ENCODE peak calls at places on chromosomes 12 and 14, in ten cellular contexts. One of them, this sample, is unnamed.

GRCh38 chr12:46304080-46304479 is 35.2 kb upstream of the SLC38A1 start:
- DNase-seq in stimulated activated CD4-positive, alpha-beta T cell treated with anti-CD3 and anti-CD28 coated beads, Interleukin-1b, Interleukin-23, amount 100 ng/mL, for 24 hours: no peak
- DNase-seq in NCI-H146: peak; percentile 4
- DNase-seq in endodermal cell: no peak
- DNase-seq in NCI-H345: no peak
- DNase-seq in fibroblast of mammary gland: peak; percentile 15
- DNase-seq in T-cell: no peak
- DNase-seq in BE2C: no peak
- DNase-seq in sciatic nerve: no peak
- DNase-seq in fibroblast of the conjunctiva: no peak
- DNase-seq in this sample: no peak

GRCh38 chr12:9883175-9883574 is 1.9 kb downstream of the KLRF2 start:
- DNase-seq in stimulated activated CD4-positive, alpha-beta T cell treated with anti-CD3 and anti-CD28 coated beads, Interleukin-1b, Interleukin-23, amount 100 ng/mL, for 24 hours: no peak
- DNase-seq in NCI-H146: no peak
- DNase-seq in endodermal cell: no peak
- DNase-seq in NCI-H345: no peak
- DNase-seq in fibroblast of mammary gland: peak; percentile 26
- DNase-seq in T-cell: no peak
- DNase-seq in BE2C: no peak
- DNase-seq in sciatic nerve: no peak
- DNase-seq in fibroblast of the conjunctiva: no peak
- DNase-seq in this sample: no peak

GRCh38 chr14:83163016-83163415 is 1629.4 kb upstream of the SEL1L start:
- DNase-seq in stimulated activated CD4-positive, alpha-beta T cell treated with anti-CD3 and anti-CD28 coated beads, Interleukin-1b, Interleukin-23, amount 100 ng/mL, for 24 hours: no peak
- DNase-seq in NCI-H146: no peak
- DNase-seq in endodermal cell: no peak
- DNase-seq in NCI-H345: no peak
- DNase-seq in fibroblast of mammary gland: no peak
- DNase-seq in T-cell: no peak
- DNase-seq in BE2C: no peak
- DNase-seq in sciatic nerve: no peak
- DNase-seq in fibroblast of the conjunctiva: no peak
- DNase-seq in this sample: no peak

GRCh38 chr12:25550186-25550585 is 2.9 kb downstream of the LMNTD1 start:
- DNase-seq in stimulated activated CD4-positive, alpha-beta T cell treated with anti-CD3 and anti-CD28 coated beads, Interleukin-1b, Interleukin-23, amount 100 ng/mL, for 24 hours: no peak
- DNase-seq in NCI-H146: no peak
- DNase-seq in endodermal cell: no peak
- DNase-seq in NCI-H345: no peak
- DNase-seq in fibroblast of mammary gland: peak; percentile 69
- DNase-seq in T-cell: no peak
- DNase-seq in BE2C: no peak
- DNase-seq in sciatic nerve: no peak
- DNase-seq in fibroblast of the conjunctiva: no peak
- DNase-seq in this sample: no peak

GRCh38 chr12:80925237-80925636 is 12.5 kb downstream of the LIN7A start:
- DNase-seq in stimulated activated CD4-positive, alpha-beta T cell treated with anti-CD3 and anti-CD28 coated beads, Interleukin-1b, Interleukin-23, amount 100 ng/mL, for 24 hours: no peak
- DNase-seq in NCI-H146: peak; percentile 56
- DNase-seq in endodermal cell: no peak
- DNase-seq in NCI-H345: peak; percentile 20
- DNase-seq in fibroblast of mammary gland: no peak
- DNase-seq in T-cell: no peak
- DNase-seq in BE2C: no peak
- DNase-seq in sciatic nerve: no peak
- DNase-seq in fibroblast of the conjunctiva: no peak
- DNase-seq in this sample: no peak

GRCh38 chr12:120466560-120467315 is 2.8 kb downstream of the SRSF9 start:
- DNase-seq in stimulated activated CD4-positive, alpha-beta T cell treated with anti-CD3 and anti-CD28 coated beads, Interleukin-1b, Interleukin-23, amount 100 ng/mL, for 24 hours: no peak
- DNase-seq in NCI-H146: peak; percentile 9
- DNase-seq in endodermal cell: peak; percentile 91
- DNase-seq in NCI-H345: peak; percentile 22
- DNase-seq in fibroblast of mammary gland: peak; percentile 61
- DNase-seq in T-cell: peak; percentile 46
- DNase-seq in BE2C: peak; percentile 55
- DNase-seq in sciatic nerve: no peak
- DNase-seq in fibroblast of the conjunctiva: no peak
- DNase-seq in this sample: peak; percentile 27

GRCh38 chr12:63098851-63099250 is 52.1 kb downstream of the AVPR1A start:
- DNase-seq in stimulated activated CD4-positive, alpha-beta T cell treated with anti-CD3 and anti-CD28 coated beads, Interleukin-1b, Interleukin-23, amount 100 ng/mL, for 24 hours: no peak
- DNase-seq in NCI-H146: peak; percentile 47
- DNase-seq in endodermal cell: no peak
- DNase-seq in NCI-H345: peak; percentile 5
- DNase-seq in fibroblast of mammary gland: no peak
- DNase-seq in T-cell: no peak
- DNase-seq in BE2C: no peak
- DNase-seq in sciatic nerve: no peak
- DNase-seq in fibroblast of the conjunctiva: no peak
- DNase-seq in this sample: no peak

GRCh38 chr14:101813833-101814232 is 52.3 kb downstream of the PPP2R5C start:
- DNase-seq in stimulated activated CD4-positive, alpha-beta T cell treated with anti-CD3 and anti-CD28 coated beads, Interleukin-1b, Interleukin-23, amount 100 ng/mL, for 24 hours: no peak
- DNase-seq in NCI-H146: no peak
- DNase-seq in endodermal cell: no peak
- DNase-seq in NCI-H345: no peak
- DNase-seq in fibroblast of mammary gland: no peak
- DNase-seq in T-cell: no peak
- DNase-seq in BE2C: no peak
- DNase-seq in sciatic nerve: no peak
- DNase-seq in fibroblast of the conjunctiva: no peak
- DNase-seq in this sample: no peak

GRCh38 chr12:47193066-47193465 is 113.3 kb upstream of the AMIGO2 start:
- DNase-seq in stimulated activated CD4-positive, alpha-beta T cell treated with anti-CD3 and anti-CD28 coated beads, Interleukin-1b, Interleukin-23, amount 100 ng/mL, for 24 hours: no peak
- DNase-seq in NCI-H146: no peak
- DNase-seq in endodermal cell: no peak
- DNase-seq in NCI-H345: no peak
- DNase-seq in fibroblast of mammary gland: no peak
- DNase-seq in T-cell: no peak
- DNase-seq in BE2C: no peak
- DNase-seq in sciatic nerve: no peak
- DNase-seq in fibroblast of the conjunctiva: no peak
- DNase-seq in this sample: no peak

GRCh38 chr14:105485720-105486332 is 860 bp upstream of the CRIP1 start:
- DNase-seq in stimulated activated CD4-positive, alpha-beta T cell treated with anti-CD3 and anti-CD28 coated beads, Interleukin-1b, Interleukin-23, amount 100 ng/mL, for 24 hours: no peak
- DNase-seq in NCI-H146: peak; percentile 84
- DNase-seq in endodermal cell: peak; percentile 93
- DNase-seq in NCI-H345: no peak
- DNase-seq in fibroblast of mammary gland: no peak
- DNase-seq in T-cell: peak; percentile 49
- DNase-seq in BE2C: peak; percentile 92
- DNase-seq in sciatic nerve: no peak
- DNase-seq in fibroblast of the conjunctiva: no peak
- DNase-seq in this sample: peak; percentile 66

GRCh38 chr14:91061309-91061887 is 957 bp upstream of the RPS6KA5 start:
- DNase-seq in stimulated activated CD4-positive, alpha-beta T cell treated with anti-CD3 and anti-CD28 coated beads, Interleukin-1b, Interleukin-23, amount 100 ng/mL, for 24 hours: no peak
- DNase-seq in NCI-H146: no peak
- DNase-seq in endodermal cell: no peak
- DNase-seq in NCI-H345: no peak
- DNase-seq in fibroblast of mammary gland: no peak
- DNase-seq in T-cell: no peak
- DNase-seq in BE2C: no peak
- DNase-seq in sciatic nerve: no peak
- DNase-seq in fibroblast of the conjunctiva: no peak
- DNase-seq in this sample: no peak

GRCh38 chr14:104953896-104954656 is 24.1 kb downstream of the AHNAK2 start:
- DNase-seq in stimulated activated CD4-positive, alpha-beta T cell treated with anti-CD3 and anti-CD28 coated beads, Interleukin-1b, Interleukin-23, amount 100 ng/mL, for 24 hours: no peak
- DNase-seq in NCI-H146: no peak
- DNase-seq in endodermal cell: no peak
- DNase-seq in NCI-H345: no peak
- DNase-seq in fibroblast of mammary gland: no peak
- DNase-seq in T-cell: no peak
- DNase-seq in BE2C: peak; percentile 4
- DNase-seq in sciatic nerve: no peak
- DNase-seq in fibroblast of the conjunctiva: no peak
- DNase-seq in this sample: no peak

GRCh38 chr12:121505513-121505912 is 75.3 kb downstream of the KDM2B start:
- DNase-seq in stimulated activated CD4-positive, alpha-beta T cell treated with anti-CD3 and anti-CD28 coated beads, Interleukin-1b, Interleukin-23, amount 100 ng/mL, for 24 hours: no peak
- DNase-seq in NCI-H146: no peak
- DNase-seq in endodermal cell: no peak
- DNase-seq in NCI-H345: no peak
- DNase-seq in fibroblast of mammary gland: peak; percentile 21
- DNase-seq in T-cell: no peak
- DNase-seq in BE2C: no peak
- DNase-seq in sciatic nerve: no peak
- DNase-seq in fibroblast of the conjunctiva: no peak
- DNase-seq in this sample: no peak

GRCh38 chr14:55799523-55800095 is 219.6 kb downstream of the KTN1 start:
- DNase-seq in stimulated activated CD4-positive, alpha-beta T cell treated with anti-CD3 and anti-CD28 coated beads, Interleukin-1b, Interleukin-23, amount 100 ng/mL, for 24 hours: no peak
- DNase-seq in NCI-H146: no peak
- DNase-seq in endodermal cell: no peak
- DNase-seq in NCI-H345: no peak
- DNase-seq in fibroblast of mammary gland: no peak
- DNase-seq in T-cell: no peak
- DNase-seq in BE2C: no peak
- DNase-seq in sciatic nerve: no peak
- DNase-seq in fibroblast of the conjunctiva: no peak
- DNase-seq in this sample: no peak

GRCh38 chr14:104223101-104223809 is 84.9 kb downstream of the KIF26A start:
- DNase-seq in stimulated activated CD4-positive, alpha-beta T cell treated with anti-CD3 and anti-CD28 coated beads, Interleukin-1b, Interleukin-23, amount 100 ng/mL, for 24 hours: no peak
- DNase-seq in NCI-H146: no peak
- DNase-seq in endodermal cell: no peak
- DNase-seq in NCI-H345: peak; percentile 65
- DNase-seq in fibroblast of mammary gland: no peak
- DNase-seq in T-cell: no peak
- DNase-seq in BE2C: peak; percentile 99
- DNase-seq in sciatic nerve: no peak
- DNase-seq in fibroblast of the conjunctiva: no peak
- DNase-seq in this sample: no peak

GRCh38 chr12:67925551-67925950 is 63.7 kb upstream of the IFNG-AS1 start:
- DNase-seq in stimulated activated CD4-positive, alpha-beta T cell treated with anti-CD3 and anti-CD28 coated beads, Interleukin-1b, Interleukin-23, amount 100 ng/mL, for 24 hours: no peak
- DNase-seq in NCI-H146: no peak
- DNase-seq in endodermal cell: no peak
- DNase-seq in NCI-H345: no peak
- DNase-seq in fibroblast of mammary gland: no peak
- DNase-seq in T-cell: no peak
- DNase-seq in BE2C: no peak
- DNase-seq in sciatic nerve: no peak
- DNase-seq in fibroblast of the conjunctiva: no peak
- DNase-seq in this sample: no peak

GRCh38 chr12:46915082-46915481 is 89.3 kb upstream of the SLC38A4 start:
- DNase-seq in stimulated activated CD4-positive, alpha-beta T cell treated with anti-CD3 and anti-CD28 coated beads, Interleukin-1b, Interleukin-23, amount 100 ng/mL, for 24 hours: no peak
- DNase-seq in NCI-H146: no peak
- DNase-seq in endodermal cell: no peak
- DNase-seq in NCI-H345: no peak
- DNase-seq in fibroblast of mammary gland: peak; percentile 96
- DNase-seq in T-cell: no peak
- DNase-seq in BE2C: no peak
- DNase-seq in sciatic nerve: no peak
- DNase-seq in fibroblast of the conjunctiva: peak; percentile 67
- DNase-seq in this sample: no peak

GRCh38 chr12:116616536-116617248 is 57.5 kb downstream of the MAP1LC3B2 start:
- DNase-seq in stimulated activated CD4-positive, alpha-beta T cell treated with anti-CD3 and anti-CD28 coated beads, Interleukin-1b, Interleukin-23, amount 100 ng/mL, for 24 hours: no peak
- DNase-seq in NCI-H146: no peak
- DNase-seq in endodermal cell: no peak
- DNase-seq in NCI-H345: no peak
- DNase-seq in fibroblast of mammary gland: no peak
- DNase-seq in T-cell: no peak
- DNase-seq in BE2C: no peak
- DNase-seq in sciatic nerve: no peak
- DNase-seq in fibroblast of the conjunctiva: no peak
- DNase-seq in this sample: no peak

GRCh38 chr14:59294662-59294992 is 106.2 kb downstream of the DAAM1 start:
- DNase-seq in stimulated activated CD4-positive, alpha-beta T cell treated with anti-CD3 and anti-CD28 coated beads, Interleukin-1b, Interleukin-23, amount 100 ng/mL, for 24 hours: no peak
- DNase-seq in NCI-H146: no peak
- DNase-seq in endodermal cell: no peak
- DNase-seq in NCI-H345: no peak
- DNase-seq in fibroblast of mammary gland: peak; percentile 61
- DNase-seq in T-cell: no peak
- DNase-seq in BE2C: no peak
- DNase-seq in sciatic nerve: no peak
- DNase-seq in fibroblast of the conjunctiva: no peak
- DNase-seq in this sample: no peak